ENCODE peak calls at places on chromosomes 13 and 19, in five cellular contexts. One of them, this sample, is unnamed.

GRCh38 chr19:3129112-3129511 is 6.7 kb upstream of the GNA15 start:
- DNase-seq in WTC11: no peak
- DNase-seq in endothelial cell of umbilical vein: peak
- DNase-seq in HCT116: peak
- DNase-seq in K562: no peak
- DNase-seq in this sample: peak

GRCh38 chr13:31209172-31209818 is 9.5 kb downstream of the B3GLCT start:
- DNase-seq in K562: no peak
- DNase-seq in WTC11: no peak
- DNase-seq in endothelial cell of umbilical vein: peak
- DNase-seq in HCT116: no peak
- DNase-seq in this sample: no peak

GRCh38 chr19:15536350-15536749 is 28.0 kb downstream of the CYP4F22 start:
- DNase-seq in endothelial cell of umbilical vein: no peak
- DNase-seq in K562: no peak
- DNase-seq in HCT116: no peak
- DNase-seq in WTC11: no peak
- DNase-seq in this sample: no peak

GRCh38 chr19:18450934-18451836 is 13.3 kb upstream of the ISYNA1 start:
- DNase-seq in HCT116: no peak
- DNase-seq in K562: peak
- DNase-seq in WTC11: peak
- DNase-seq in endothelial cell of umbilical vein: peak
- DNase-seq in this sample: peak

GRCh38 chr13:28654276-28654675 is 4.7 kb upstream of the POMP start:
- DNase-seq in K562: no peak
- DNase-seq in WTC11: no peak
- DNase-seq in HCT116: no peak
- DNase-seq in endothelial cell of umbilical vein: no peak
- DNase-seq in this sample: no peak

GRCh38 chr13:44575741-44576395 is at the start of gene TSC22D1:
- DNase-seq in HCT116: no peak
- DNase-seq in endothelial cell of umbilical vein: peak
- DNase-seq in K562: no peak
- DNase-seq in WTC11: peak
- DNase-seq in this sample: peak

GRCh38 chr13:44230071-44230470 is 143.6 kb upstream of the SERP2 start:
- DNase-seq in endothelial cell of umbilical vein: no peak
- DNase-seq in HCT116: no peak
- DNase-seq in K562: no peak
- DNase-seq in WTC11: no peak
- DNase-seq in this sample: no peak

GRCh38 chr19:10768369-10768768 is 50.5 kb downstream of the DNM2 start:
- DNase-seq in WTC11: no peak
- DNase-seq in HCT116: no peak
- DNase-seq in endothelial cell of umbilical vein: no peak
- DNase-seq in K562: no peak
- DNase-seq in this sample: no peak

GRCh38 chr19:30158893-30159245 is 213.3 kb upstream of the ZNF536 start:
- DNase-seq in WTC11: no peak
- DNase-seq in K562: no peak
- DNase-seq in HCT116: no peak
- DNase-seq in endothelial cell of umbilical vein: no peak
- DNase-seq in this sample: no peak

GRCh38 chr13:32408999-32409313 is 19.0 kb downstream of the N4BP2L1 start:
- DNase-seq in HCT116: no peak
- DNase-seq in endothelial cell of umbilical vein: no peak
- DNase-seq in WTC11: no peak
- DNase-seq in K562: no peak
- DNase-seq in this sample: no peak

GRCh38 chr13:59771272-59771671 is 392.5 kb downstream of the DIAPH3 start:
- DNase-seq in endothelial cell of umbilical vein: peak
- DNase-seq in WTC11: no peak
- DNase-seq in K562: peak
- DNase-seq in HCT116: no peak
- DNase-seq in this sample: no peak

GRCh38 chr19:8363803-8364771 is at the start of gene ANGPTL4:
- DNase-seq in K562: peak
- DNase-seq in HCT116: peak
- DNase-seq in endothelial cell of umbilical vein: peak
- DNase-seq in WTC11: peak
- DNase-seq in this sample: peak

GRCh38 chr13:48801255-48801654 is 147.5 kb downstream of the CYSLTR2 start:
- DNase-seq in WTC11: no peak
- DNase-seq in K562: no peak
- DNase-seq in HCT116: no peak
- DNase-seq in endothelial cell of umbilical vein: no peak
- DNase-seq in this sample: no peak

GRCh38 chr19:50024719-50025021 is 502 bp downstream of the VRK3 start:
- DNase-seq in endothelial cell of umbilical vein: no peak
- DNase-seq in K562: no peak
- DNase-seq in HCT116: no peak
- DNase-seq in WTC11: no peak
- DNase-seq in this sample: no peak

GRCh38 chr13:114097893-114098688 is 34.3 kb downstream of the RASA3 start:
- DNase-seq in K562: no peak
- DNase-seq in HCT116: no peak
- DNase-seq in WTC11: peak
- DNase-seq in endothelial cell of umbilical vein: no peak
- DNase-seq in this sample: no peak

GRCh38 chr19:11737964-11738745 is 591 bp downstream of the ZNF823 start:
- DNase-seq in HCT116: no peak
- DNase-seq in K562: peak
- DNase-seq in endothelial cell of umbilical vein: peak
- DNase-seq in WTC11: peak
- DNase-seq in this sample: peak

GRCh38 chr13:95787356-95788099 is 110.6 kb downstream of the DNAJC3 start:
- DNase-seq in K562: no peak
- DNase-seq in WTC11: no peak
- DNase-seq in endothelial cell of umbilical vein: no peak
- DNase-seq in HCT116: no peak
- DNase-seq in this sample: no peak

GRCh38 chr19:38792250-38793111 is 3.5 kb downstream of the LGALS7B start:
- DNase-seq in WTC11: peak
- DNase-seq in HCT116: no peak
- DNase-seq in endothelial cell of umbilical vein: no peak
- DNase-seq in K562: no peak
- DNase-seq in this sample: no peak

GRCh38 chr19:50679177-50680125 is 30.2 kb downstream of the C19orf81 start:
- DNase-seq in WTC11: peak
- DNase-seq in K562: peak
- DNase-seq in HCT116: peak
- DNase-seq in endothelial cell of umbilical vein: peak
- DNase-seq in this sample: peak

GRCh38 chr19:50708179-50708879 is 11.3 kb downstream of the SHANK1 start:
- DNase-seq in WTC11: no peak
- DNase-seq in endothelial cell of umbilical vein: no peak
- DNase-seq in HCT116: no peak
- DNase-seq in K562: no peak
- DNase-seq in this sample: no peak

GRCh38 chr13:113648218-113648615 is 9.8 kb downstream of the ATP4B start:
- DNase-seq in K562: no peak
- DNase-seq in endothelial cell of umbilical vein: no peak
- DNase-seq in HCT116: no peak
- DNase-seq in WTC11: peak
- DNase-seq in this sample: no peak

GRCh38 chr19:41376241-41376997 is at the start of gene TMEM91:
- DNase-seq in WTC11: peak
- DNase-seq in endothelial cell of umbilical vein: peak
- DNase-seq in HCT116: no peak
- DNase-seq in K562: peak
- DNase-seq in this sample: no peak

GRCh38 chr13:47437411-47437810 is 540.6 kb upstream of the HTR2A start:
- DNase-seq in endothelial cell of umbilical vein: no peak
- DNase-seq in WTC11: no peak
- DNase-seq in K562: no peak
- DNase-seq in HCT116: no peak
- DNase-seq in this sample: no peak

GRCh38 chr19:40219721-40220276 is 1.6 kb upstream of the TTC9B start:
- DNase-seq in HCT116: peak
- DNase-seq in endothelial cell of umbilical vein: peak
- DNase-seq in WTC11: no peak
- DNase-seq in K562: peak
- DNase-seq in this sample: no peak
- TF ChIP-seq MAX in HCT116: peak
- TF ChIP-seq MAX in endothelial cell of umbilical vein: no peak
- TF ChIP-seq MAX in WTC11: no peak
- TF ChIP-seq MAX in K562: no peak
- TF ChIP-seq MAX in this sample: no peak

DNA sequence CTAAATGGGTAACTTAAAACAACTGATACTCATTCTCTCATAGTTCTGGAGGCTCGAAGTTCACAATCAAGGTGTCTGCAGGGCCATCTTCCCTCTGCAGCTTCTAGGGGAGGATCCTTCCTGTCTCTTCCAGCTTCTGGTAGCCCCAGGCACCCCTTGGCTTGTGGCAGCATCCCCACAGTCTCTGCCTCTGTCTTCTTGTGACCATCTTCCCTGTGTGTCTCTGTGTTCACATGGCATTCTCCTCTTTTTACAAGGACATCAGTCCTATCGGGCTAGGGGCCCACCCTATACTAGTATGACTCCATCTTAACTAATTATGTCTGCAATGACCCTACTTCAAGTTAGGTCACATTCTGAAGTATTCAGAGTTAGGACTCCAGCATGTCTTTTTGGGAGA is 73.5 kb downstream of the ANKRD10 start:
- DNase-seq in HCT116: no peak
- DNase-seq in WTC11: no peak
- DNase-seq in endothelial cell of umbilical vein: no peak
- DNase-seq in K562: no peak
- DNase-seq in this sample: no peak
- TF ChIP-seq MAX in HCT116: no peak
- TF ChIP-seq MAX in WTC11: no peak
- TF ChIP-seq MAX in endothelial cell of umbilical vein: no peak
- TF ChIP-seq MAX in K562: no peak
- TF ChIP-seq MAX in this sample: no peak

GRCh38 chr13:80309926-80310325 is 31.0 kb downstream of the SPRY2 start:
- DNase-seq in HCT116: no peak
- DNase-seq in endothelial cell of umbilical vein: no peak
- DNase-seq in K562: no peak
- DNase-seq in WTC11: no peak
- DNase-seq in this sample: no peak

GRCh38 chr13:80307401-80307987 is 33.4 kb downstream of the SPRY2 start:
- DNase-seq in K562: no peak
- DNase-seq in HCT116: no peak
- DNase-seq in WTC11: no peak
- DNase-seq in endothelial cell of umbilical vein: no peak
- DNase-seq in this sample: no peak

GRCh38 chr13:80305737-80306136 is 35.2 kb downstream of the SPRY2 start:
- DNase-seq in endothelial cell of umbilical vein: no peak
- DNase-seq in WTC11: no peak
- DNase-seq in HCT116: no peak
- DNase-seq in K562: no peak
- DNase-seq in this sample: no peak

GRCh38 chr13:80303225-80303811 is 37.6 kb downstream of the SPRY2 start:
- DNase-seq in WTC11: no peak
- DNase-seq in HCT116: no peak
- DNase-seq in endothelial cell of umbilical vein: no peak
- DNase-seq in K562: no peak
- DNase-seq in this sample: no peak

DNA sequence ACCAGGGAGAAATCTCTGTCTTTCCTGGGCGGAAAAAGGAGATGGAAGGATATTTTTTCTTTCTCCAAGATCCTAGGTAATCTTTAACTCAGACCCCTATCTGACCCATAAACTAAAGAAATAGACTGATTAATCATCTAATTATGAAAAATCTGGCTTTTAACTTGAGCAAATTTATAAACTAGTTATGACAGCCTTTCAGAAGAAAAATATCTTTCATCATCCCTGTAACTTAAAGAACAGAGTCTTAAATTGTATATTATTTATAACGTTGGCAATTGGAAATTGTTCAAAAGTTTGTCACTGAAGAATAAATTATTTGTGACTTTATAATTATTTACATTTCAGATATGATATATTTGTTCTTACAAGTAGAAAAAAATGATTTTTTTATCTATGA is 34.4 kb downstream of the SPRY2 start:
- DNase-seq in WTC11: no peak
- DNase-seq in K562: no peak
- DNase-seq in HCT116: no peak
- DNase-seq in endothelial cell of umbilical vein: no peak
- DNase-seq in this sample: no peak
- TF ChIP-seq MAX in WTC11: no peak
- TF ChIP-seq MAX in K562: no peak
- TF ChIP-seq MAX in HCT116: no peak
- TF ChIP-seq MAX in endothelial cell of umbilical vein: no peak
- TF ChIP-seq MAX in this sample: no peak

GRCh38 chr13:26050568-26051230 is 1.1 kb downstream of the SHISA2 start:
- DNase-seq in HCT116: no peak
- DNase-seq in K562: no peak
- DNase-seq in WTC11: peak
- DNase-seq in endothelial cell of umbilical vein: peak
- DNase-seq in this sample: no peak
- TF ChIP-seq MAX in HCT116: no peak
- TF ChIP-seq MAX in K562: no peak
- TF ChIP-seq MAX in WTC11: peak
- TF ChIP-seq MAX in endothelial cell of umbilical vein: no peak
- TF ChIP-seq MAX in this sample: no peak

DNA sequence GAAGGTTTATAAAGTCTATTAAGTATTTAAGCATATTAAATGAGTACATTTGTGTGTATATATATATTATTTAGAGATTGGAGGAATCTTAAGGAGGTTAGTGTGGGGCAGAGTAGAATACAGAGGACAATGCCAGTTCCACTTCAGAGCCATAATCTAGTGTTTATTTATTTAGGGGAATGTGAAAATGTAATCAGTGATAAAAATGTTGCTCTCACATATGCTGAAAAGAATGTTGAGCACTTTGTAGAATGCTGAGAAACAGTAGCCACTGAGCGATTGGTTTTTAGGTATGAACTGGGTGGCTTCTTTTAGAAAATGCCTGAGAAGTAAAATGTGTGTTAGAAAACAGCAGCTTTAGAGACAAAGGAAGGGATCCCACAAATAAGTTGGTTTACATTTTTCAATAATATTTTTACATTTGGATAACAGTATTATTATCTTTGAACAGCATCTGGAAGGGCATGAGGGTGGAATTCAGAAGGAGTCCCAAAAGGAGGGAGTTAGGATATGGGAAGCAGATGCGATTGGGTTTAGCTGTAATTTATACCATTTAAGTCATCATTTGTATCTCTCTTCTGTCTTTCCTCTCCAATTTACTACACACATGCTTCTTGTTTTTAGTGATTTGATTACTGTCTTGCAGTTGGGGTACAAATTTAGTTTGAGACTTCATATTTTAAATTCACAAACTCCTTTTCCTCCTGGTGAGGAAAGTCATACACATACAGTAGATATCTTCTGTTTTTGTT is 68.6 kb downstream of the NDFIP2 start:
- DNase-seq in endothelial cell of umbilical vein: no peak
- DNase-seq in WTC11: no peak
- DNase-seq in HCT116: no peak
- DNase-seq in K562: no peak
- DNase-seq in this sample: no peak
- TF ChIP-seq MAX in endothelial cell of umbilical vein: no peak
- TF ChIP-seq MAX in WTC11: no peak
- TF ChIP-seq MAX in HCT116: no peak
- TF ChIP-seq MAX in K562: no peak
- TF ChIP-seq MAX in this sample: no peak

This sample was measured in NB4.